ENCODE peak calls at places on chromosomes 3 and 15, in four cellular contexts. One of them, this sample, is unnamed.

GRCh38 chr3:128316456-128316855 is 150.2 kb downstream of the DNAJB8 start:
- DNase-seq in ACHN: no peak
- DNase-seq in NCI-H1105: no peak
- DNase-seq in psoas muscle: no peak
- DNase-seq in this sample: no peak

GRCh38 chr3:51975857-51976549 is 1.1 kb downstream of the ABHD14A start:
- DNase-seq in ACHN: peak
- DNase-seq in NCI-H1105: no peak
- DNase-seq in psoas muscle: peak
- DNase-seq in this sample: peak

GRCh38 chr3:66463054-66463631 is 37.7 kb downstream of the LRIG1 start:
- DNase-seq in ACHN: no peak
- DNase-seq in NCI-H1105: no peak
- DNase-seq in psoas muscle: no peak
- DNase-seq in this sample: no peak

GRCh38 chr3:97699889-97700288 is 64.7 kb upstream of the ARL6 start:
- DNase-seq in ACHN: no peak
- DNase-seq in NCI-H1105: no peak
- DNase-seq in psoas muscle: no peak
- DNase-seq in this sample: no peak

GRCh38 chr3:187072102-187072501 is 67.2 kb downstream of the RPL39L start:
- DNase-seq in ACHN: no peak
- DNase-seq in NCI-H1105: no peak
- DNase-seq in psoas muscle: no peak
- DNase-seq in this sample: no peak

GRCh38 chr3:39000008-39000450 is 51.7 kb downstream of the SCN11A start:
- DNase-seq in ACHN: peak
- DNase-seq in NCI-H1105: peak
- DNase-seq in psoas muscle: no peak
- DNase-seq in this sample: peak

GRCh38 chr3:129344540-129345220 is 66.0 kb downstream of the HMCES start:
- DNase-seq in ACHN: no peak
- DNase-seq in NCI-H1105: no peak
- DNase-seq in psoas muscle: peak
- DNase-seq in this sample: no peak

GRCh38 chr3:94293793-94294195 is 230.9 kb downstream of the NSUN3 start:
- DNase-seq in ACHN: peak
- DNase-seq in NCI-H1105: peak
- DNase-seq in psoas muscle: no peak
- DNase-seq in this sample: no peak

GRCh38 chr15:95247068-95247984 is 1016.0 kb downstream of the MCTP2 start:
- DNase-seq in ACHN: peak
- DNase-seq in NCI-H1105: no peak
- DNase-seq in psoas muscle: no peak
- DNase-seq in this sample: no peak

This sample was measured in pons.